ENCODE peak calls at places on chromosomes 5 and 9, in seven cellular contexts. M, Q, O, J, R, C and H are unnamed samples.
A peak's percentile ranks its signal among the peaks of the same experiment; 100 is the strongest.

GRCh38 chr5:118703241-118703640 is 285.1 kb downstream of the DTWD2 start:
- DNase-seq in M (no peak), Q (no peak), O (no peak), J (no peak), R (no peak), C (no peak), H (no peak)

GRCh38 chr5:133820516-133820915 is 147.9 kb downstream of the C5orf15 start:
- DNase-seq in M (no peak), Q (no peak), O (no peak), J (no peak), R (no peak), C (no peak), H (no peak)

GRCh38 chr5:73299665-73300435 is 126.9 kb downstream of the TMEM174 start:
- DNase-seq in M (no peak), Q (no peak), O (no peak), J (no peak), R (no peak), C (no peak), H (no peak)

GRCh38 chr5:55603947-55604346 is 69.2 kb upstream of the PLPP1 start:
- DNase-seq in M (peak; percentile 77), Q (no peak), O (no peak), J (no peak), R (no peak), C (no peak), H (peak; percentile 23)

GRCh38 chr5:179926657-179927056 is 19.0 kb upstream of the TBC1D9B start:
- DNase-seq in M (no peak), Q (no peak), O (no peak), J (no peak), R (no peak), C (no peak), H (no peak)

GRCh38 chr5:17238521-17239041 is 21.1 kb downstream of the BASP1 start:
- DNase-seq in M (peak; percentile 81), Q (no peak), O (peak; percentile 69), J (no peak), R (no peak), C (no peak), H (no peak)

GRCh38 chr5:153573326-153574033 is 83.0 kb downstream of the GRIA1 start:
- DNase-seq in M (peak; percentile 42), Q (no peak), O (peak; percentile 11), J (no peak), R (no peak), C (no peak), H (no peak)

GRCh38 chr5:31854625-31855526 is 215.9 kb downstream of the PDZD2 start:
- DNase-seq in M (peak; percentile 18), Q (peak; percentile 33), O (peak; percentile 15), J (peak; percentile 12), R (peak; percentile 82), C (peak; percentile 10), H (peak; percentile 24)

GRCh38 chr9:136666364-136667216 is 3.9 kb downstream of the EGFL7 start:
- DNase-seq in M (peak; percentile 48), Q (peak; percentile 37), O (no peak), J (no peak), R (no peak), C (no peak), H (no peak)

GRCh38 chr9:79256691-79257213 is 315.0 kb upstream of the TLE4 start:
- DNase-seq in M (peak; percentile 55), Q (no peak), O (peak; percentile 79), J (no peak), R (peak; percentile 24), C (no peak), H (no peak)

GRCh38 chr5:129747847-129748407 is at the start of gene MINAR2:
- DNase-seq in M (no peak), Q (no peak), O (no peak), J (no peak), R (no peak), C (no peak), H (no peak)

GRCh38 chr5:59342181-59342580 is 551.3 kb downstream of the PDE4D start:
- DNase-seq in M (no peak), Q (no peak), O (no peak), J (no peak), R (no peak), C (no peak), H (no peak)

GRCh38 chr9:3436629-3437028 is 89.2 kb downstream of the RFX3 start:
- DNase-seq in M (peak; percentile 47), Q (no peak), O (no peak), J (no peak), R (no peak), C (no peak), H (no peak)

GRCh38 chr5:33381243-33381642 is 59.5 kb upstream of the TARS1 start:
- DNase-seq in M (no peak), Q (no peak), O (no peak), J (no peak), R (no peak), C (no peak), H (no peak)

GRCh38 chr9:109371374-109371773 is 50.5 kb upstream of the EPB41L4B start:
- DNase-seq in M (no peak), Q (no peak), O (no peak), J (no peak), R (no peak), C (no peak), H (no peak)

GRCh38 chr9:2991292-2991691 is 147.4 kb upstream of the PUM3 start:
- DNase-seq in M (peak; percentile 9), Q (no peak), O (no peak), J (no peak), R (no peak), C (no peak), H (no peak)

GRCh38 chr5:132063090-132063911 is 2.8 kb downstream of the IL3 start:
- DNase-seq in M (peak; percentile 76), Q (peak; percentile 75), O (peak; percentile 61), J (peak; percentile 65), R (peak; percentile 84), C (peak; percentile 70), H (peak; percentile 7)